ENCODE peak calls at places on chromosomes 11 and 22, in eight cellular contexts. M, X, O, S, D, B, A and V are unnamed samples. For H3K4me1 and H3K27me3, the result is how much of the 10 kb centered on the place peaks cover.

GRCh38 chr11:60040109-60040508 is at the start of gene OOSP2:
- DNase-seq in X (no peak), D (no peak), A (no peak), B (no peak), S (no peak), M (no peak), O (no peak), V (no peak)

GRCh38 chr22:35480627-35481565 is 59.7 kb upstream of the RASD2 start:
- DNase-seq in X (no peak), A (no peak), S (no peak), M (no peak), B (no peak), D (no peak), O (no peak), V (no peak)

GRCh38 chr11:10480026-10480425 is 25.0 kb downstream of the AMPD3 start:
- DNase-seq in M (no peak), D (no peak), X (no peak), S (no peak), O (peak), A (no peak), B (no peak), V (no peak)

GRCh38 chr11:46489668-46490560 is 98.3 kb upstream of the CHRM4 start:
- DNase-seq in S (peak), O (no peak), M (no peak), X (peak), B (peak), A (no peak), D (peak), V (no peak)

GRCh38 chr11:73950869-73951710 is at the start of gene DNAJB13:
- DNase-seq in B (peak), M (no peak), X (no peak), S (no peak), A (no peak), O (no peak), D (peak), V (peak)

GRCh38 chr11:118607401-118608267 is at the start of gene PHLDB1:
- DNase-seq in D (peak), O (peak), X (peak), B (peak), S (peak), M (peak), A (peak), V (peak)

GRCh38 chr22:43004362-43005035 is 10.4 kb downstream of the PACSIN2 start:
- DNase-seq in D (peak), X (no peak), A (no peak), O (no peak), S (no peak), B (peak), M (no peak), V (no peak)

GRCh38 chr11:2741377-2742131 is 41.8 kb upstream of the KCNQ1OT1 start:
- DNase-seq in A (peak), O (peak), X (no peak), S (no peak), B (peak), D (peak), M (no peak), V (no peak)

GRCh38 chr11:59550842-59551650 is 39.7 kb downstream of the OR4D9 start:
- DNase-seq in A (peak), S (peak), D (peak), O (peak), X (peak), B (peak), M (peak), V (peak)

GRCh38 chr11:115153135-115153534 is 351.1 kb downstream of the CADM1 start:
- DNase-seq in M (no peak), A (no peak), D (no peak), S (no peak), O (no peak), B (peak), X (no peak), V (no peak)

GRCh38 chr11:74312321-74312720 is 881 bp upstream of the P4HA3 start:
- DNase-seq in B (no peak), X (no peak), M (no peak), A (no peak), D (peak), S (no peak), O (no peak), V (no peak)

GRCh38 chr11:34086554-34087278 is 18.7 kb upstream of the NAT10 start:
- DNase-seq in X (no peak), D (no peak), B (peak), S (no peak), O (no peak), A (no peak), M (no peak), V (no peak)

GRCh38 chr11:78039919-78040671 is 17.0 kb upstream of the KCTD14 start:
- DNase-seq in O (peak), S (no peak), X (no peak), B (peak), A (peak), M (peak), D (peak), V (no peak)

GRCh38 chr22:36374603-36375024 is 13.2 kb downstream of the MYH9 start:
- DNase-seq in M (no peak), A (no peak), O (peak), S (peak), B (peak), X (no peak), D (no peak), V (no peak)

GRCh38 chr22:16777284-16777924 is 47.8 kb downstream of the XKR3 start:
- DNase-seq in S (no peak), A (no peak), O (no peak), B (no peak), M (no peak), X (no peak), D (no peak), V (no peak)

GRCh38 chr11:77793972-77794371 is 26.6 kb downstream of the RSF1 start:
- DNase-seq in A (no peak), S (no peak), B (no peak), D (no peak), M (no peak), X (no peak), O (no peak), V (no peak)

GRCh38 chr11:23063261-23063660 is 203.0 kb upstream of the CCDC179 start:
- DNase-seq in X (no peak), B (no peak), O (no peak), M (no peak), A (no peak), D (no peak), S (no peak), V (no peak)

GRCh38 chr11:107609384-107610218 is 18.7 kb downstream of the ELMOD1 start:
- DNase-seq in M (no peak), B (no peak), X (no peak), O (no peak), S (no peak), D (no peak), A (no peak), V (no peak)
- H3K4me1 ChIP-seq in M (under half), B (under half), X (under half), O (under half), S (under half), D (under half), A (under half), V (under half)

GRCh38 chr11:62245271-62245753 is 3.3 kb downstream of the SCGB1D2 start:
- DNase-seq in M (no peak), B (peak), D (peak), A (no peak), O (no peak), X (no peak), S (no peak), V (peak)

GRCh38 chr11:62241095-62241494 is 944 bp upstream of the SCGB1D2 start:
- DNase-seq in A (no peak), M (no peak), X (no peak), D (no peak), B (no peak), S (no peak), O (no peak), V (no peak)

GRCh38 chr11:62237499-62237898 is 4.5 kb upstream of the SCGB1D2 start:
- DNase-seq in S (no peak), O (no peak), D (no peak), X (no peak), M (no peak), A (no peak), B (no peak), V (no peak)

GRCh38 chr11:62238151-62238550 is 3.9 kb upstream of the SCGB1D2 start:
- DNase-seq in D (no peak), X (no peak), M (no peak), A (no peak), B (no peak), S (no peak), O (no peak), V (no peak)

DNA sequence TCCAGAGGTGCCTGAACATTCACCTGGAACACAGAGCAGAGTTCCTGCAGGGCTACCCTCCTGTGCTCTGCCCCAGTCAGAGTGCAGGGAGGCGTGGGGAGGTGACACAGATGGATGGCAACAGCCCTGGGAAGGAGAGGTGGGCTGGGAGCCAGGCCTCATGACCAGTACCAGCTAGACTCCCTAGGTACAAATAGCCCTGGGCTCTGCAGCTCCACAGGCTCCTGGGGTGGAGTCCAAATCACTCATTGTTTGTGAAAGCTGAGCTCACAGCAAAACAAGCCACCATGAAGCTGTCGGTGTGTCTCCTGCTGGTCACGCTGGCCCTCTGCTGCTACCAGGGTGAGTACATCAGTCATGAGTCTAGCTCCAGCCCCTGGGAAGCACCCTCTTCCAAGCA is at the start of gene SCGB1D2:
- DNase-seq in D (no peak), X (no peak), S (no peak), A (no peak), B (no peak), O (no peak), M (no peak), V (no peak)
- H3K27me3 ChIP-seq in D (under half), X (under half), S (under half), A (under half), B (under half), O (under half), M (under half), V (under half)

DNA sequence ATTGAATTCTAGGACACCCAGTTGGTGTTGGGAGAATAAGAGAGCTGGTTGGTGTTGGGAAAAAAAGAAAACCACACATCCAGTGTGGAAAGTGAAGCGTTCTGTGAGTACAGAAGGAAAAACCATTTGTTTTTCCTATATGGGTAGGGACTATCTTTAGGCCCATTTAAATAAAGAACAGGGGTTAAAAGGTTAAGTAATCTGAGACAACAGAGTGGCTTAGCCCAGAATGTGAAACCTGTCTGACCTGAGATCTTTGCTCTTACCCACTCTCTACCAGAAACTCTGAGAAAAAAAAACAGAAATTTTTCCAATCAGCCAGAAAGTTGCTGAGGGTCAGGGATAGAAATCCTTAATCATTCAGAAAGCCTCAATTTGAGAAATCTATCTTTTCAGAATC is 59.8 kb upstream of the LRRC55 start:
- DNase-seq in D (no peak), A (no peak), M (no peak), B (no peak), X (no peak), S (no peak), O (no peak), V (no peak)
- H3K4me3 ChIP-seq in D (no peak), A (no peak), M (no peak), B (no peak), X (no peak), S (no peak), O (no peak), V (no peak)

GRCh38 chr22:27876684-27877083 is 42.4 kb downstream of the PITPNB start:
- DNase-seq in D (peak), M (no peak), A (no peak), X (no peak), O (no peak), S (no peak), B (peak), V (no peak)

GRCh38 chr22:27879923-27880322 is 39.1 kb downstream of the PITPNB start:
- DNase-seq in O (no peak), S (no peak), B (peak), D (peak), A (no peak), M (no peak), X (no peak), V (peak)

GRCh38 chr22:27875951-27876350 is 43.1 kb downstream of the PITPNB start:
- DNase-seq in D (no peak), A (no peak), B (no peak), X (no peak), M (no peak), O (no peak), S (peak), V (no peak)

GRCh38 chr22:27874756-27875155 is 44.3 kb downstream of the PITPNB start:
- DNase-seq in D (no peak), B (no peak), A (no peak), M (no peak), O (no peak), X (no peak), S (no peak), V (no peak)

DNA sequence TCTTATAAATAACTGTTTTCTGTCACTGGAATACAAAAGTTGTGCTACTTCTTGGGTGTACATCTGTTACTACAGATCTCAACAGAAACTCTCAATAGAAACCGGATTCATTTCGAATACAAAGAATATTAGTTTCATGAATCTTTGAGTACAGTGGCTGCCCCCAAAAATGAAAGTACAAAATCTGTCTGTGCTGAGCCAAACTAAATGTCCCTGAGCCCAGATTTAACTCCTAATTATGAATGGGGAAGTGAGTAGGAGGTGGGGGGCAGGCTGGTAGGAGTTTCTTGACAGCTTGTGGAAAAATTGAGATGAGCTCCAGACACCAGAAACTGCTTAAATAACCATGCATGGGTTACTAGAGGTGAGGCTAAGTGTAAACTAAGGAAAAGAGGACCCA is 41.6 kb downstream of the PITPNB start:
- DNase-seq in B (no peak), O (no peak), S (no peak), M (no peak), A (no peak), D (no peak), X (no peak), V (no peak)
- H3K4me1 ChIP-seq in B (under half), O (under half), S (under half), M (under half), A (under half), D (half or more), X (under half), V (under half)

GRCh38 chr22:19717181-19717580 is 2.9 kb downstream of the SEPTIN5 start:
- DNase-seq in D (no peak), M (no peak), B (no peak), O (no peak), X (no peak), A (no peak), S (no peak), V (no peak)
- H3K27me3 ChIP-seq in D (under half), M (under half), B (under half), O (under half), X (under half), A (under half), S (under half), V (under half)

GRCh38 chr11:65499713-65500261 is 942 bp downstream of the MALAT1 start:
- DNase-seq in O (no peak), X (peak), A (no peak), D (no peak), M (no peak), B (no peak), S (no peak), V (no peak)

GRCh38 chr11:65500262-65501004 is 1.6 kb downstream of the MALAT1 start:
- DNase-seq in D (peak), O (peak), X (peak), M (no peak), A (peak), B (peak), S (peak), V (no peak)

GRCh38 chr11:65498727-65498976 is 193 bp upstream of the MALAT1 start:
- DNase-seq in D (no peak), S (no peak), M (no peak), B (no peak), A (no peak), X (no peak), O (no peak), V (no peak)

GRCh38 chr11:65498042-65498726 is 661 bp upstream of the MALAT1 start:
- DNase-seq in O (peak), S (peak), A (peak), M (no peak), D (peak), B (peak), X (peak), V (peak)

DNA sequence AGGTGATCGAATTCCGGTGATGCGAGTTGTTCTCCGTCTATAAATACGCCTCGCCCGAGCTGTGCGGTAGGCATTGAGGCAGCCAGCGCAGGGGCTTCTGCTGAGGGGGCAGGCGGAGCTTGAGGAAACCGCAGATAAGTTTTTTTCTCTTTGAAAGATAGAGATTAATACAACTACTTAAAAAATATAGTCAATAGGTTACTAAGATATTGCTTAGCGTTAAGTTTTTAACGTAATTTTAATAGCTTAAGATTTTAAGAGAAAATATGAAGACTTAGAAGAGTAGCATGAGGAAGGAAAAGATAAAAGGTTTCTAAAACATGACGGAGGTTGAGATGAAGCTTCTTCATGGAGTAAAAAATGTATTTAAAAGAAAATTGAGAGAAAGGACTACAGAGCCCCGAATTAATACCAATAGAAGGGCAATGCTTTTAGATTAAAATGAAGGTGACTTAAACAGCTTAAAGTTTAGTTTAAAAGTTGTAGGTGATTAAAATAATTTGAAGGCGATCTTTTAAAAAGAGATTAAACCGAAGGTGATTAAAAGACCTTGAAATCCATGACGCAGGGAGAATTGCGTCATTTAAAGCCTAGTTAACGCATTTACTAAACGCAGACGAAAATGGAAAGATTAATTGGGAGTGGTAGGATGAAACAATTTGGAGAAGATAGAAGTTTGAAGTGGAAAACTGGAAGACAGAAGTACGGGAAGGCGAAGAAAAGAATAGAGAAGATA is at the start of gene MALAT1:
- DNase-seq in O (peak), A (peak), M (peak), B (peak), S (peak), D (peak), X (peak), V (peak)
- H3K4me3 ChIP-seq in O (peak), A (peak), M (peak), B (peak), S (peak), D (peak), X (peak), V (peak)

GRCh38 chr11:86510674-86511073 is 136.0 kb downstream of the CCDC81 start:
- DNase-seq in X (no peak), O (no peak), B (no peak), M (no peak), D (no peak), S (no peak), A (no peak), V (no peak)
- H3K4me1 ChIP-seq in X (under half), O (under half), B (under half), M (under half), D (under half), S (under half), A (under half), V (under half)

DNA sequence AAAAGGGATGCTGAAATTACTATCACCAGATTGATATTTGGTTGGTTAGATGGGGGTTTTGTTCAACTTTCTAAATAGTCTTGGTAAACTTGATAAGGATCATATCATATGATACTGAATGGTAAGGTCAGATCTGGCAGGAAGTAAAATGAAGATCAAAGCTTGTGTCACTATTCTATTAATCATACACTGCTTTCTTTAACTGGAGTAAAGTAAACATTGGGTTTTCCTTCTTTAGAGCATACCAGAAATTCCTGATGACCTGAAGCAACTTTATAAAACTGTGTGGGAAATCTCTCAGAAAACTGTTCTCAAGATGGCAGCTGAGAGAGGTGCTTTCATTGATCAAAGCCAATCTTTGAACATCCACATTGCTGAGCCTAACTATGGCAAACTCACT is 40.2 kb downstream of the RRM1 start:
- DNase-seq in A (no peak), B (peak), O (no peak), D (peak), X (no peak), S (no peak), M (no peak), V (no peak)
- H3K27me3 ChIP-seq in A (under half), B (under half), O (under half), D (under half), X (under half), S (under half), M (under half), V (under half)

GRCh38 chr11:120134931-120135228 is 3.0 kb downstream of the TRIM29 start:
- DNase-seq in S (no peak), B (no peak), X (no peak), D (no peak), M (peak), O (no peak), A (peak), V (peak)
- H3K4me3 ChIP-seq in S (no peak), B (no peak), X (no peak), D (no peak), M (no peak), O (no peak), A (no peak), V (no peak)